ENCODE peak calls at places on chromosomes 2 and 18, in six cellular contexts. B is body of pancreas, D is cardiac septum, T is aorta, U is activated T-cell treated with anti-CD3 and anti-CD28 coated beads for 1 hour, O is EL. F is an unnamed sample.

GRCh38 chr18:57807336-57808117 is 4.4 kb upstream of the ATP8B1 start:
- DNase-seq in B (no peak), D (no peak), T (no peak), U (no peak), O (peak; percentile 76), F (no peak)

GRCh38 chr2:183579686-183580085 is 455.4 kb downstream of the NUP35 start:
- DNase-seq in B (no peak), D (no peak), T (no peak), U (no peak), O (no peak), F (no peak)

GRCh38 chr2:176079851-176080539 is 3.8 kb downstream of the EVX2 start:
- DNase-seq in B (no peak), D (no peak), T (peak; percentile 83), U (no peak), O (peak; percentile 76), F (no peak)

GRCh38 chr2:147460140-147460539 is 384.7 kb upstream of the ACVR2A start:
- DNase-seq in B (no peak), D (no peak), T (no peak), U (no peak), O (peak; percentile 11), F (no peak)

GRCh38 chr2:23658466-23658942 is 268.4 kb downstream of the ATAD2B start:
- DNase-seq in B (no peak), D (no peak), T (no peak), U (no peak), O (no peak), F (peak; percentile 36)

GRCh38 chr18:22332590-22332989 is 85.1 kb downstream of the CTAGE1 start:
- DNase-seq in B (no peak), D (no peak), T (no peak), U (no peak), O (no peak), F (no peak)

GRCh38 chr2:23688486-23689130 is 238.3 kb downstream of the ATAD2B start:
- DNase-seq in B (no peak), D (peak; percentile 71), T (no peak), U (no peak), O (no peak), F (no peak)

GRCh38 chr2:69547984-69548715 is 95.4 kb downstream of the AAK1 start:
- DNase-seq in B (no peak), D (no peak), T (no peak), U (no peak), O (no peak), F (no peak)

GRCh38 chr2:854460-854859 is 96.2 kb upstream of the SNTG2 start:
- DNase-seq in B (peak; percentile 64), D (no peak), T (no peak), U (no peak), O (peak; percentile 13), F (peak; percentile 79)

GRCh38 chr2:228723599-228723998 is 542.1 kb upstream of the SPHKAP start:
- DNase-seq in B (no peak), D (no peak), T (no peak), U (no peak), O (no peak), F (no peak)

GRCh38 chr2:57973621-57974186 is 72.9 kb upstream of the VRK2 start:
- DNase-seq in B (no peak), D (no peak), T (no peak), U (no peak), O (no peak), F (no peak)

GRCh38 chr2:219687266-219687665 is 59.8 kb downstream of the SLC4A3 start:
- DNase-seq in B (no peak), D (no peak), T (no peak), U (no peak), O (peak; percentile 82), F (no peak)

GRCh38 chr2:50143822-50144575 is 887.9 kb downstream of the NRXN1 start:
- DNase-seq in B (peak; percentile 10), D (no peak), T (no peak), U (no peak), O (peak; percentile 26), F (peak; percentile 14)

GRCh38 chr18:79919089-79919488 is 32.4 kb downstream of the SLC66A2 start:
- DNase-seq in B (no peak), D (peak; percentile 65), T (peak; percentile 50), U (no peak), O (no peak), F (peak; percentile 14)

GRCh38 chr2:69138247-69138754 is 125.3 kb downstream of the ANTXR1 start:
- DNase-seq in B (no peak), D (no peak), T (no peak), U (no peak), O (peak; percentile 87), F (no peak)

GRCh38 chr2:237763812-237764211 is 34.8 kb upstream of the RBM44 start:
- DNase-seq in B (no peak), D (no peak), T (peak; percentile 50), U (no peak), O (no peak), F (peak; percentile 43)

GRCh38 chr2:212073360-212073759 is 465.2 kb downstream of the ERBB4 start:
- DNase-seq in B (no peak), D (no peak), T (no peak), U (no peak), O (no peak), F (no peak)

GRCh38 chr2:2452961-2453360 is 121.9 kb upstream of the MYT1L start:
- DNase-seq in B (no peak), D (no peak), T (no peak), U (no peak), O (no peak), F (no peak)

GRCh38 chr2:45379399-45380087 is 231.5 kb downstream of the SRBD1 start:
- DNase-seq in B (no peak), D (no peak), T (no peak), U (no peak), O (no peak), F (no peak)

GRCh38 chr2:7012141-7012809 is 95.1 kb downstream of the RNF144A start:
- DNase-seq in B (no peak), D (no peak), T (no peak), U (no peak), O (no peak), F (no peak)

GRCh38 chr18:76450452-76450851 is 44.6 kb downstream of the ZNF516 start:
- DNase-seq in B (peak; percentile 7), D (no peak), T (no peak), U (no peak), O (no peak), F (no peak)

GRCh38 chr2:224466315-224466714 is 64.4 kb upstream of the FAM124B start:
- DNase-seq in B (no peak), D (no peak), T (no peak), U (no peak), O (no peak), F (no peak)

GRCh38 chr2:64120008-64120407 is 24.2 kb downstream of the PELI1 start:
- DNase-seq in B (no peak), D (no peak), T (no peak), U (no peak), O (no peak), F (no peak)

GRCh38 chr2:158936978-158937377 is 31.5 kb upstream of the TANC1 start:
- DNase-seq in B (no peak), D (no peak), T (no peak), U (no peak), O (peak; percentile 80), F (peak; percentile 42)

GRCh38 chr2:129164220-129164619 is 815.2 kb upstream of the RAB6C start:
- DNase-seq in B (no peak), D (no peak), T (no peak), U (no peak), O (no peak), F (peak; percentile 35)

GRCh38 chr2:186456941-186457340 is 29.1 kb upstream of the ZC3H15 start:
- DNase-seq in B (no peak), D (no peak), T (no peak), U (no peak), O (peak; percentile 88), F (no peak)